ENCODE peak calls at places on chromosome 21, in eight cellular contexts. One of them, this sample, is unnamed.

GRCh38 chr21:45836268-45836655 is 145.3 kb upstream of the COL6A1 start:
- DNase-seq in AG04450: no peak
- DNase-seq in prostate gland: no peak
- DNase-seq in psoas muscle: no peak
- DNase-seq in CD4-positive, alpha-beta memory T cell: no peak
- DNase-seq in CD4-positive, alpha-beta T cell: no peak
- DNase-seq in upper lobe of right lung: no peak
- DNase-seq in uterus: no peak
- DNase-seq in this sample: no peak

GRCh38 chr21:46297311-46298082 is 11.4 kb downstream of the YBEY start:
- DNase-seq in psoas muscle: peak; percentile 70
- DNase-seq in upper lobe of right lung: no peak
- DNase-seq in CD4-positive, alpha-beta T cell: no peak
- DNase-seq in prostate gland: no peak
- DNase-seq in uterus: no peak
- DNase-seq in AG04450: no peak
- DNase-seq in CD4-positive, alpha-beta memory T cell: no peak
- DNase-seq in this sample: no peak

GRCh38 chr21:44618909-44619308 is 7.0 kb downstream of the KRTAP10-8 start:
- DNase-seq in upper lobe of right lung: no peak
- DNase-seq in AG04450: no peak
- DNase-seq in CD4-positive, alpha-beta T cell: peak; percentile 54
- DNase-seq in psoas muscle: no peak
- DNase-seq in CD4-positive, alpha-beta memory T cell: peak; percentile 80
- DNase-seq in prostate gland: no peak
- DNase-seq in uterus: no peak
- DNase-seq in this sample: peak; percentile 62

GRCh38 chr21:32192291-32192690 is 86.6 kb downstream of the MIS18A start:
- DNase-seq in AG04450: no peak
- DNase-seq in CD4-positive, alpha-beta T cell: no peak
- DNase-seq in prostate gland: no peak
- DNase-seq in CD4-positive, alpha-beta memory T cell: no peak
- DNase-seq in psoas muscle: no peak
- DNase-seq in uterus: no peak
- DNase-seq in upper lobe of right lung: no peak
- DNase-seq in this sample: no peak

GRCh38 chr21:43916691-43917514 is 51.9 kb downstream of the AGPAT3 start:
- DNase-seq in prostate gland: no peak
- DNase-seq in uterus: no peak
- DNase-seq in psoas muscle: no peak
- DNase-seq in AG04450: no peak
- DNase-seq in upper lobe of right lung: peak; percentile 65
- DNase-seq in CD4-positive, alpha-beta memory T cell: peak; percentile 85
- DNase-seq in CD4-positive, alpha-beta T cell: peak; percentile 62
- DNase-seq in this sample: peak; percentile 87

GRCh38 chr21:31630062-31630711 is 29.3 kb upstream of the SOD1 start:
- DNase-seq in AG04450: peak; percentile 73
- DNase-seq in prostate gland: peak; percentile 93
- DNase-seq in CD4-positive, alpha-beta T cell: no peak
- DNase-seq in psoas muscle: no peak
- DNase-seq in uterus: peak; percentile 68
- DNase-seq in upper lobe of right lung: no peak
- DNase-seq in CD4-positive, alpha-beta memory T cell: no peak
- DNase-seq in this sample: no peak

GRCh38 chr21:44737706-44738354 is 26.5 kb upstream of the TSPEAR start:
- DNase-seq in upper lobe of right lung: no peak
- DNase-seq in prostate gland: no peak
- DNase-seq in psoas muscle: no peak
- DNase-seq in CD4-positive, alpha-beta memory T cell: no peak
- DNase-seq in CD4-positive, alpha-beta T cell: no peak
- DNase-seq in AG04450: no peak
- DNase-seq in uterus: no peak
- DNase-seq in this sample: no peak

GRCh38 chr21:44889625-44890337 is 16.3 kb upstream of the PTTG1IP start:
- DNase-seq in uterus: no peak
- DNase-seq in upper lobe of right lung: no peak
- DNase-seq in AG04450: no peak
- DNase-seq in prostate gland: no peak
- DNase-seq in CD4-positive, alpha-beta memory T cell: no peak
- DNase-seq in CD4-positive, alpha-beta T cell: no peak
- DNase-seq in psoas muscle: no peak
- DNase-seq in this sample: no peak

GRCh38 chr21:44064852-44065403 is 42.3 kb upstream of the PWP2 start:
- DNase-seq in CD4-positive, alpha-beta memory T cell: peak; percentile 44
- DNase-seq in uterus: no peak
- DNase-seq in upper lobe of right lung: no peak
- DNase-seq in AG04450: no peak
- DNase-seq in CD4-positive, alpha-beta T cell: no peak
- DNase-seq in prostate gland: no peak
- DNase-seq in psoas muscle: no peak
- DNase-seq in this sample: no peak

GRCh38 chr21:43893536-43894205 is 28.6 kb downstream of the AGPAT3 start:
- DNase-seq in upper lobe of right lung: no peak
- DNase-seq in uterus: no peak
- DNase-seq in psoas muscle: no peak
- DNase-seq in AG04450: no peak
- DNase-seq in prostate gland: no peak
- DNase-seq in CD4-positive, alpha-beta T cell: no peak
- DNase-seq in CD4-positive, alpha-beta memory T cell: no peak
- DNase-seq in this sample: no peak

GRCh38 chr21:32626633-32627196 is 14.5 kb upstream of the CFAP298 start:
- DNase-seq in CD4-positive, alpha-beta memory T cell: no peak
- DNase-seq in CD4-positive, alpha-beta T cell: no peak
- DNase-seq in psoas muscle: no peak
- DNase-seq in upper lobe of right lung: no peak
- DNase-seq in uterus: no peak
- DNase-seq in AG04450: no peak
- DNase-seq in prostate gland: no peak
- DNase-seq in this sample: no peak

GRCh38 chr21:31559368-31560119 is 99.9 kb upstream of the SOD1 start:
- DNase-seq in CD4-positive, alpha-beta T cell: peak; percentile 92
- DNase-seq in uterus: peak; percentile 89
- DNase-seq in psoas muscle: peak; percentile 91
- DNase-seq in CD4-positive, alpha-beta memory T cell: peak; percentile 91
- DNase-seq in AG04450: peak; percentile 42
- DNase-seq in upper lobe of right lung: peak; percentile 88
- DNase-seq in prostate gland: peak; percentile 92
- DNase-seq in this sample: peak; percentile 86

GRCh38 chr21:45410865-45411809 is 6.2 kb downstream of the COL18A1 start:
- DNase-seq in psoas muscle: peak; percentile 53
- DNase-seq in CD4-positive, alpha-beta T cell: no peak
- DNase-seq in CD4-positive, alpha-beta memory T cell: peak; percentile 7
- DNase-seq in prostate gland: no peak
- DNase-seq in upper lobe of right lung: no peak
- DNase-seq in uterus: no peak
- DNase-seq in AG04450: no peak
- DNase-seq in this sample: no peak

GRCh38 chr21:46414965-46415275 is 43.8 kb upstream of the DIP2A start:
- DNase-seq in CD4-positive, alpha-beta memory T cell: no peak
- DNase-seq in AG04450: no peak
- DNase-seq in uterus: no peak
- DNase-seq in psoas muscle: peak; percentile 32
- DNase-seq in CD4-positive, alpha-beta T cell: no peak
- DNase-seq in upper lobe of right lung: no peak
- DNase-seq in prostate gland: no peak
- DNase-seq in this sample: no peak

GRCh38 chr21:44407493-44407892 is 47.8 kb upstream of the LRRC3 start:
- DNase-seq in CD4-positive, alpha-beta memory T cell: no peak
- DNase-seq in uterus: no peak
- DNase-seq in psoas muscle: no peak
- DNase-seq in CD4-positive, alpha-beta T cell: no peak
- DNase-seq in upper lobe of right lung: no peak
- DNase-seq in prostate gland: no peak
- DNase-seq in AG04450: no peak
- DNase-seq in this sample: no peak

GRCh38 chr21:42524341-42525227 is 10.9 kb downstream of the SLC37A1 start:
- DNase-seq in AG04450: no peak
- DNase-seq in prostate gland: peak; percentile 70
- DNase-seq in uterus: peak; percentile 55
- DNase-seq in upper lobe of right lung: peak; percentile 87
- DNase-seq in psoas muscle: peak; percentile 86
- DNase-seq in CD4-positive, alpha-beta memory T cell: no peak
- DNase-seq in CD4-positive, alpha-beta T cell: no peak
- DNase-seq in this sample: peak; percentile 38

GRCh38 chr21:42397291-42398129 is 1.7 kb upstream of the TMPRSS3 start:
- DNase-seq in upper lobe of right lung: peak; percentile 38
- DNase-seq in uterus: no peak
- DNase-seq in prostate gland: no peak
- DNase-seq in CD4-positive, alpha-beta T cell: no peak
- DNase-seq in psoas muscle: peak; percentile 14
- DNase-seq in CD4-positive, alpha-beta memory T cell: no peak
- DNase-seq in AG04450: no peak
- DNase-seq in this sample: no peak

GRCh38 chr21:17458279-17458678 is 54.6 kb upstream of the CXADR start:
- DNase-seq in CD4-positive, alpha-beta T cell: no peak
- DNase-seq in AG04450: no peak
- DNase-seq in CD4-positive, alpha-beta memory T cell: no peak
- DNase-seq in prostate gland: no peak
- DNase-seq in upper lobe of right lung: no peak
- DNase-seq in psoas muscle: no peak
- DNase-seq in uterus: no peak
- DNase-seq in this sample: no peak

GRCh38 chr21:14838400-14838799 is 226.4 kb downstream of the NRIP1 start:
- DNase-seq in uterus: no peak
- DNase-seq in psoas muscle: no peak
- DNase-seq in upper lobe of right lung: no peak
- DNase-seq in prostate gland: no peak
- DNase-seq in CD4-positive, alpha-beta memory T cell: no peak
- DNase-seq in CD4-positive, alpha-beta T cell: no peak
- DNase-seq in AG04450: no peak
- DNase-seq in this sample: no peak

GRCh38 chr21:46660505-46660904 is 25.0 kb downstream of the PRMT2 start:
- DNase-seq in AG04450: no peak
- DNase-seq in CD4-positive, alpha-beta memory T cell: no peak
- DNase-seq in upper lobe of right lung: no peak
- DNase-seq in prostate gland: no peak
- DNase-seq in psoas muscle: no peak
- DNase-seq in CD4-positive, alpha-beta T cell: no peak
- DNase-seq in uterus: no peak
- DNase-seq in this sample: no peak

GRCh38 chr21:25036775-25037174 is 570.5 kb downstream of the MRPL39 start:
- DNase-seq in psoas muscle: no peak
- DNase-seq in upper lobe of right lung: no peak
- DNase-seq in AG04450: no peak
- DNase-seq in CD4-positive, alpha-beta T cell: no peak
- DNase-seq in CD4-positive, alpha-beta memory T cell: no peak
- DNase-seq in prostate gland: no peak
- DNase-seq in uterus: no peak
- DNase-seq in this sample: no peak

GRCh38 chr21:45556645-45557601 is 14.7 kb upstream of the SLC19A1 start:
- DNase-seq in CD4-positive, alpha-beta memory T cell: peak; percentile 16
- DNase-seq in upper lobe of right lung: peak; percentile 71
- DNase-seq in psoas muscle: peak; percentile 61
- DNase-seq in CD4-positive, alpha-beta T cell: no peak
- DNase-seq in prostate gland: no peak
- DNase-seq in uterus: no peak
- DNase-seq in AG04450: no peak
- DNase-seq in this sample: no peak

GRCh38 chr21:24367936-24368335 is 1239.3 kb downstream of the MRPL39 start:
- DNase-seq in AG04450: no peak
- DNase-seq in psoas muscle: no peak
- DNase-seq in CD4-positive, alpha-beta T cell: no peak
- DNase-seq in upper lobe of right lung: no peak
- DNase-seq in prostate gland: no peak
- DNase-seq in uterus: no peak
- DNase-seq in CD4-positive, alpha-beta memory T cell: no peak
- DNase-seq in this sample: no peak

GRCh38 chr21:39972976-39973375 is 105.7 kb downstream of the PCP4 start:
- DNase-seq in CD4-positive, alpha-beta T cell: no peak
- DNase-seq in AG04450: no peak
- DNase-seq in CD4-positive, alpha-beta memory T cell: no peak
- DNase-seq in upper lobe of right lung: no peak
- DNase-seq in uterus: no peak
- DNase-seq in prostate gland: no peak
- DNase-seq in psoas muscle: no peak
- DNase-seq in this sample: no peak
- H3K27ac ChIP-seq in CD4-positive, alpha-beta T cell: no peak overlapping the region
- H3K27ac ChIP-seq in AG04450: no peak overlapping the region
- H3K27ac ChIP-seq in CD4-positive, alpha-beta memory T cell: no peak overlapping the region
- H3K27ac ChIP-seq in upper lobe of right lung: no peak overlapping the region
- H3K27ac ChIP-seq in uterus: no peak overlapping the region
- H3K27ac ChIP-seq in prostate gland: no peak overlapping the region
- H3K27ac ChIP-seq in psoas muscle: no peak overlapping the region
- H3K27ac ChIP-seq in this sample: no peak overlapping the region

GRCh38 chr21:22115746-22116145 is 1117.5 kb downstream of the NCAM2 start:
- DNase-seq in psoas muscle: no peak
- DNase-seq in CD4-positive, alpha-beta T cell: no peak
- DNase-seq in upper lobe of right lung: no peak
- DNase-seq in uterus: no peak
- DNase-seq in AG04450: no peak
- DNase-seq in CD4-positive, alpha-beta memory T cell: no peak
- DNase-seq in prostate gland: no peak
- DNase-seq in this sample: no peak
- H3K27ac ChIP-seq in psoas muscle: no peak overlapping the region
- H3K27ac ChIP-seq in CD4-positive, alpha-beta T cell: no peak overlapping the region
- H3K27ac ChIP-seq in upper lobe of right lung: no peak overlapping the region
- H3K27ac ChIP-seq in uterus: no peak overlapping the region
- H3K27ac ChIP-seq in AG04450: no peak overlapping the region
- H3K27ac ChIP-seq in CD4-positive, alpha-beta memory T cell: no peak overlapping the region
- H3K27ac ChIP-seq in prostate gland: no peak overlapping the region
- H3K27ac ChIP-seq in this sample: no peak overlapping the region

GRCh38 chr21:33972539-33972938 is 56.9 kb upstream of the ATP5PO start:
- DNase-seq in CD4-positive, alpha-beta memory T cell: no peak
- DNase-seq in psoas muscle: no peak
- DNase-seq in upper lobe of right lung: no peak
- DNase-seq in prostate gland: no peak
- DNase-seq in uterus: no peak
- DNase-seq in AG04450: no peak
- DNase-seq in CD4-positive, alpha-beta T cell: no peak
- DNase-seq in this sample: no peak
- H3K27ac ChIP-seq in CD4-positive, alpha-beta memory T cell: no peak overlapping the region
- H3K27ac ChIP-seq in psoas muscle: no peak overlapping the region
- H3K27ac ChIP-seq in upper lobe of right lung: no peak overlapping the region
- H3K27ac ChIP-seq in prostate gland: no peak overlapping the region
- H3K27ac ChIP-seq in uterus: no peak overlapping the region
- H3K27ac ChIP-seq in AG04450: no peak overlapping the region
- H3K27ac ChIP-seq in CD4-positive, alpha-beta T cell: no peak overlapping the region
- H3K27ac ChIP-seq in this sample: no peak overlapping the region

DNA sequence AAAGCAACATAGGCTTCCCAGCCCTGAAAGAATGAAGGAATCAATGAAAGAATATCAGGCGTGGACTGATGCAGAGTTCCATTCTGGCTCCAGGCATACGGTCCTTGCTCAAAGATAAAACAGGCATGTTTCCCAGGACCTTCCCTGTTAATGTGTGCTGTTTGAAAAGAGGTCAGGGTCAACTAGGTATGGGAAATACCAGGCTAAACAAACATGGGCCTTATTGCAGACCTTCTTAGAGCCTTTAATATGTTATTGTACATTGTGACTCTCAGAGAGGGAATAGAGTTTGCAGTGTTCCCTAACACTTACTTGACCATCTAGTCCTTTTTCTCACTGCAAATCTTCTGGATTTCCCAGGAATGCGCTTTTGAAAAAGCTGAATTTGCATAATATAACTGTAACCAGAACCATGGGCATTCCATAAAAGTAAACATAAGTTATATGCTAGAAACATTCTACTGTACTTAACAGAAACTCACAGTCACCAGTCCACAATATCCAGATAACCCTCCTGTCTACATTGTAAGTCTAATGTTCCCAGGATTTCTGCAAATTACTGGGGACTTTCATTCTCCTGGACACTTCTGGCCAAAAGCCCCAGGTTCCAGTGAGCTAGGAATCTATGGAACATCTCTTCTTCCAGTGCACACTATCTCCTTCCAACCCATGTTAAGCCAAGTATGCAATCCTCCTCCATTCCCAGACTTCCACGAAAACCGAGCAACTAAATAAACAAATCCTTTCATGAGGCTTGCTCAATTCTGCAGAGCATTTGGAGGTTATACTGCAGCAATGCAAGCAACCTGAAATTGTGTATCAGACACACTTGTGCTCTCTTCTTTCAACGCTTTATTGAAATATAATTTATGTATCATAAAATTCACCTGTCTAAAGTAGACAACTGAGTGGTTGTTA is 486.6 kb downstream of the SETD4 start:
- DNase-seq in uterus: no peak
- DNase-seq in CD4-positive, alpha-beta memory T cell: no peak
- DNase-seq in psoas muscle: no peak
- DNase-seq in CD4-positive, alpha-beta T cell: no peak
- DNase-seq in prostate gland: no peak
- DNase-seq in AG04450: no peak
- DNase-seq in upper lobe of right lung: no peak
- DNase-seq in this sample: no peak
- H3K27ac ChIP-seq in uterus: no peak overlapping the region
- H3K27ac ChIP-seq in CD4-positive, alpha-beta memory T cell: no peak overlapping the region
- H3K27ac ChIP-seq in psoas muscle: no peak overlapping the region
- H3K27ac ChIP-seq in CD4-positive, alpha-beta T cell: no peak overlapping the region
- H3K27ac ChIP-seq in prostate gland: no peak overlapping the region
- H3K27ac ChIP-seq in AG04450: no peak overlapping the region
- H3K27ac ChIP-seq in upper lobe of right lung: no peak overlapping the region
- H3K27ac ChIP-seq in this sample: no peak overlapping the region